ENCODE peak calls at places on chromosome 11, in six cellular contexts. V, L, P, T, Z and U are unnamed samples.

GRCh38 chr11:61549177-61549576 is 31.7 kb downstream of the SYT7 start:
- DNase-seq in Z (no peak), P (no peak), L (no peak), T (no peak), V (no peak), U (no peak)

GRCh38 chr11:82270870-82271269 is 462.8 kb downstream of the FAM181B start:
- DNase-seq in V (no peak), Z (no peak), T (no peak), P (no peak), L (no peak), U (no peak)

GRCh38 chr11:130159657-130160459 is at the start of gene ST14:
- DNase-seq in V (no peak), L (no peak), Z (peak; percentile 61), T (peak; percentile 31), P (peak; percentile 76), U (no peak)

GRCh38 chr11:8777907-8778767 is 95.5 kb downstream of the RPL27A start:
- DNase-seq in P (peak; percentile 45), V (no peak), L (no peak), Z (no peak), T (no peak), U (no peak)

GRCh38 chr11:2802389-2803185 is 83.0 kb downstream of the CDKN1C start:
- DNase-seq in V (no peak), T (peak; percentile 37), Z (peak; percentile 5), P (peak; percentile 16), L (no peak), U (no peak)

GRCh38 chr11:1843796-1844195 is 5.0 kb downstream of the TNNI2 start:
- DNase-seq in P (no peak), V (no peak), T (no peak), Z (no peak), L (no peak), U (no peak)

GRCh38 chr11:75191330-75191717 is 40.4 kb downstream of the SLCO2B1 start:
- DNase-seq in P (no peak), V (no peak), Z (no peak), T (no peak), L (no peak), U (no peak)

GRCh38 chr11:927871-928270 is 2.2 kb downstream of the AP2A2 start:
- DNase-seq in T (peak; percentile 48), P (no peak), L (no peak), Z (no peak), V (peak; percentile 26), U (no peak)

GRCh38 chr11:44876923-44877322 is 73.8 kb downstream of the TP53I11 start:
- DNase-seq in T (no peak), P (no peak), L (no peak), V (no peak), Z (no peak), U (no peak)

GRCh38 chr11:134277176-134278001 is 1.2 kb downstream of the GLB1L3 start:
- DNase-seq in V (no peak), Z (peak; percentile 53), P (no peak), L (no peak), T (no peak), U (no peak)

GRCh38 chr11:43935131-43935979 is 7.1 kb upstream of the C11orf96 start:
- DNase-seq in Z (no peak), P (no peak), V (no peak), T (no peak), L (no peak), U (no peak)